ENCODE peak calls at places on chromosomes 16 and 17, in six cellular contexts. One of them, this sample, is unnamed.

GRCh38 chr17:4195306-4195705 is 52.3 kb downstream of the CYB5D2 start:
- DNase-seq in neural progenitor cell: no peak
- DNase-seq in endothelial cell of umbilical vein: no peak
- DNase-seq in mammary epithelial cell: no peak
- DNase-seq in mesendoderm: no peak
- DNase-seq in fibroblast of lung: peak; percentile 93
- DNase-seq in this sample: no peak

GRCh38 chr16:89045881-89046280 is 47.8 kb upstream of the ACSF3 start:
- DNase-seq in endothelial cell of umbilical vein: no peak
- DNase-seq in fibroblast of lung: no peak
- DNase-seq in mesendoderm: no peak
- DNase-seq in mammary epithelial cell: no peak
- DNase-seq in neural progenitor cell: no peak
- DNase-seq in this sample: no peak

GRCh38 chr16:23428351-23428750 is 24.6 kb downstream of the COG7 start:
- DNase-seq in endothelial cell of umbilical vein: no peak
- DNase-seq in neural progenitor cell: no peak
- DNase-seq in fibroblast of lung: no peak
- DNase-seq in mesendoderm: no peak
- DNase-seq in mammary epithelial cell: peak; percentile 15
- DNase-seq in this sample: no peak

GRCh38 chr16:67161595-67162058 is 1.9 kb downstream of the FBXL8 start:
- DNase-seq in fibroblast of lung: no peak
- DNase-seq in mammary epithelial cell: no peak
- DNase-seq in mesendoderm: peak; percentile 34
- DNase-seq in neural progenitor cell: no peak
- DNase-seq in endothelial cell of umbilical vein: no peak
- DNase-seq in this sample: no peak

GRCh38 chr16:27816561-27816960 is 247.0 kb downstream of the GSG1L start:
- DNase-seq in neural progenitor cell: no peak
- DNase-seq in fibroblast of lung: no peak
- DNase-seq in endothelial cell of umbilical vein: no peak
- DNase-seq in mesendoderm: no peak
- DNase-seq in mammary epithelial cell: no peak
- DNase-seq in this sample: no peak

GRCh38 chr17:83149761-83150251 is 70.4 kb downstream of the METRNL start:
- DNase-seq in mammary epithelial cell: no peak
- DNase-seq in neural progenitor cell: no peak
- DNase-seq in endothelial cell of umbilical vein: no peak
- DNase-seq in fibroblast of lung: peak; percentile 25
- DNase-seq in mesendoderm: no peak
- DNase-seq in this sample: peak; percentile 3

GRCh38 chr17:82942166-82943130 is 102.6 kb upstream of the ZNF750 start:
- DNase-seq in mammary epithelial cell: no peak
- DNase-seq in fibroblast of lung: no peak
- DNase-seq in mesendoderm: no peak
- DNase-seq in endothelial cell of umbilical vein: no peak
- DNase-seq in neural progenitor cell: no peak
- DNase-seq in this sample: no peak

GRCh38 chr16:979859-980594 is 1.5 kb upstream of the SOX8 start:
- DNase-seq in endothelial cell of umbilical vein: no peak
- DNase-seq in fibroblast of lung: no peak
- DNase-seq in neural progenitor cell: peak; percentile 52
- DNase-seq in mesendoderm: peak; percentile 42
- DNase-seq in mammary epithelial cell: no peak
- DNase-seq in this sample: no peak

GRCh38 chr17:42132941-42133340 is 10.3 kb downstream of the HSPB9 start:
- DNase-seq in mesendoderm: no peak
- DNase-seq in endothelial cell of umbilical vein: peak; percentile 48
- DNase-seq in fibroblast of lung: peak; percentile 90
- DNase-seq in mammary epithelial cell: peak; percentile 83
- DNase-seq in neural progenitor cell: no peak
- DNase-seq in this sample: no peak

GRCh38 chr16:4179763-4180260 is 62.1 kb downstream of the SRL start:
- DNase-seq in neural progenitor cell: no peak
- DNase-seq in mammary epithelial cell: no peak
- DNase-seq in endothelial cell of umbilical vein: no peak
- DNase-seq in fibroblast of lung: no peak
- DNase-seq in mesendoderm: no peak
- DNase-seq in this sample: no peak

GRCh38 chr16:4178468-4179010 is 62.3 kb upstream of the ADCY9 start:
- DNase-seq in neural progenitor cell: no peak
- DNase-seq in mesendoderm: no peak
- DNase-seq in endothelial cell of umbilical vein: no peak
- DNase-seq in mammary epithelial cell: no peak
- DNase-seq in fibroblast of lung: no peak
- DNase-seq in this sample: no peak

GRCh38 chr16:4176794-4177438 is 60.7 kb upstream of the ADCY9 start:
- DNase-seq in endothelial cell of umbilical vein: no peak
- DNase-seq in mesendoderm: peak; percentile 12
- DNase-seq in mammary epithelial cell: peak; percentile 66
- DNase-seq in neural progenitor cell: no peak
- DNase-seq in fibroblast of lung: peak; percentile 70
- DNase-seq in this sample: peak; percentile 75

GRCh38 chr16:4180511-4180910 is 61.4 kb downstream of the SRL start:
- DNase-seq in fibroblast of lung: no peak
- DNase-seq in neural progenitor cell: no peak
- DNase-seq in mesendoderm: no peak
- DNase-seq in mammary epithelial cell: no peak
- DNase-seq in endothelial cell of umbilical vein: no peak
- DNase-seq in this sample: no peak

DNA sequence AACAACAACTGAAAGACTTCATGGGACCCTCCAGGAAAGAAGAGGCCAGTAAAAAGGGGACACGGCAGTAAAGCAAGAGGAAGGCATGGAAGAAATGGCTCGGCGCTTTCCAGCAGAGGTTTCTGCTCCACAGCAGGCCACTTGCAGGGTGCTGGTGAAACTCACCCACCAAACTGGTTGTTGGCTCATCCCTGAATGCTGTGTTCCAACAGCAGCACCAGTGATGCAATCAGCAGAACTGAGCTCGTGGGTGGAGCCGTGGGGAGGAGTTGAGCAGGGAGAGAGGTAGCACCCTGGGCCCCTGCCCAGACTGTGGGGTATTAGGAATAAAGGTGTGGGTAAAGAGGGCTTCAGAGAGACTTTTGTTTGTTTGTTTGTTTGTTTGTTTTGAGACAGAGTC is 62.8 kb upstream of the ADCY9 start:
- DNase-seq in mammary epithelial cell: peak; percentile 82
- DNase-seq in mesendoderm: peak; percentile 11
- DNase-seq in fibroblast of lung: peak; percentile 26
- DNase-seq in neural progenitor cell: no peak
- DNase-seq in endothelial cell of umbilical vein: no peak
- DNase-seq in this sample: peak; percentile 62
- H3K4me2 ChIP-seq in mammary epithelial cell: no peak overlapping the region
- H3K4me2 ChIP-seq in mesendoderm: no peak overlapping the region
- H3K4me2 ChIP-seq in fibroblast of lung: no peak overlapping the region
- H3K4me2 ChIP-seq in neural progenitor cell: no peak overlapping the region
- H3K4me2 ChIP-seq in endothelial cell of umbilical vein: no peak overlapping the region
- H3K4me2 ChIP-seq in this sample: no peak overlapping the region

GRCh38 chr17:43456661-43457361 is 27.0 kb upstream of the DHX8 start:
- DNase-seq in neural progenitor cell: no peak
- DNase-seq in mesendoderm: no peak
- DNase-seq in mammary epithelial cell: peak; percentile 42
- DNase-seq in endothelial cell of umbilical vein: peak; percentile 42
- DNase-seq in fibroblast of lung: peak; percentile 46
- DNase-seq in this sample: no peak
- H3K4me2 ChIP-seq in neural progenitor cell: no peak overlapping the region
- H3K4me2 ChIP-seq in mesendoderm: no peak overlapping the region
- H3K4me2 ChIP-seq in mammary epithelial cell: peak overlapping the region; percentile 37
- H3K4me2 ChIP-seq in endothelial cell of umbilical vein: no peak overlapping the region
- H3K4me2 ChIP-seq in fibroblast of lung: peak overlapping the region; percentile 44
- H3K4me2 ChIP-seq in this sample: no peak overlapping the region

DNA sequence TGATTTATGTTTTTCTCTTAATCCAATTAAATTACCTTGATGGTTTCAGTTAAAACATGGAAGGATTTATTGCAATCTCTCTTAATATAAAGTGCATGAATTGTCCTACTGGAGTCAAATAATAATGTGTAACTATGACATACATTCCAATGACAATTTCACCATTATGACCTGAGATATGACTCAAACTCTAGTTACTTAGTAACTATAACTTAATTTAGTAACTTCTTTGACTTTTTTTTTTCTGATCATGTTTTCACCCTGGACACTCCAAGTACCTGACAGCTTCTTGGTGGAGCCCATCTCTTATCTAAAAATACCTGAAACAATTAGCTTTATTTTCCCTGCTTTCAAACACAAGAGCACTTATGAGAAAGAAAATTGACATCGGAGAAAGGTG is 123.7 kb downstream of the STX8 start:
- DNase-seq in neural progenitor cell: no peak
- DNase-seq in fibroblast of lung: no peak
- DNase-seq in mesendoderm: no peak
- DNase-seq in mammary epithelial cell: no peak
- DNase-seq in endothelial cell of umbilical vein: no peak
- DNase-seq in this sample: no peak
- H3K4me2 ChIP-seq in neural progenitor cell: no peak overlapping the region
- H3K4me2 ChIP-seq in fibroblast of lung: no peak overlapping the region
- H3K4me2 ChIP-seq in mesendoderm: no peak overlapping the region
- H3K4me2 ChIP-seq in mammary epithelial cell: no peak overlapping the region
- H3K4me2 ChIP-seq in endothelial cell of umbilical vein: no peak overlapping the region
- H3K4me2 ChIP-seq in this sample: no peak overlapping the region

DNA sequence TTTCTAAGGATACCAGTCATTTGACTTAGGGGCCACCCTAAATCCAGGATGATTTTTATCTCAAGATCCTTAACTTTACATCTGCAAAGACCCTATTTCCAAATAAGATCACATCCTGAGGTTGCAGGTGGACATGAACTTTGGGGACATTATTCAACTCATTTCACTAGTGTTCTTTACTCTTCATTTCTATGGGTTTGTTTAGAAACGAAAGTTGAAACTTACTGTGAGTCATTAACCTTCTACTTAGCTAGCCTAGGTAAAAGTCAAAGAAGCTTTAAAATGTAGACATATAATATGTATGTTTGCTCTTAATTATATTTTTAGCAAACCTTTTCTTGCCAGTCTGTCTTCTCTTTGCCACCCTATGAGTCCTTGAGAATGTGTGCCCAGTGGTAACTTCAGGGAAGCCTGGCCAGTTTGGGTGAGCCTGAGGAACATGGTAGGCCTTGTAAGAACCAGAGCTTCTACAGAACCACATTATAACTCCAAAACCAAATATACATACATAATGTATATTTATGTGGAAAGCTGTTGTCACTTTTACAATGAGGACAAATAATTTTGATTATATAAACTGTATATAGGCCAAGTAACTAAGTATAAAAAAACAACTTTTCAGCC is 38.4 kb downstream of the BPTF start:
- DNase-seq in endothelial cell of umbilical vein: no peak
- DNase-seq in mammary epithelial cell: no peak
- DNase-seq in mesendoderm: no peak
- DNase-seq in neural progenitor cell: no peak
- DNase-seq in fibroblast of lung: no peak
- DNase-seq in this sample: no peak
- H3K4me2 ChIP-seq in endothelial cell of umbilical vein: no peak overlapping the region
- H3K4me2 ChIP-seq in mammary epithelial cell: no peak overlapping the region
- H3K4me2 ChIP-seq in mesendoderm: no peak overlapping the region
- H3K4me2 ChIP-seq in neural progenitor cell: no peak overlapping the region
- H3K4me2 ChIP-seq in fibroblast of lung: no peak overlapping the region
- H3K4me2 ChIP-seq in this sample: no peak overlapping the region

GRCh38 chr17:74759941-74760340 is 11.5 kb downstream of the NHERF1 start:
- DNase-seq in endothelial cell of umbilical vein: no peak
- DNase-seq in mammary epithelial cell: peak; percentile 46
- DNase-seq in neural progenitor cell: peak; percentile 69
- DNase-seq in fibroblast of lung: no peak
- DNase-seq in mesendoderm: peak; percentile 69
- DNase-seq in this sample: peak; percentile 78
- H3K4me2 ChIP-seq in endothelial cell of umbilical vein: no peak overlapping the region
- H3K4me2 ChIP-seq in mammary epithelial cell: peak overlapping the region; percentile 68
- H3K4me2 ChIP-seq in neural progenitor cell: peak overlapping the region; percentile 72
- H3K4me2 ChIP-seq in fibroblast of lung: no peak overlapping the region
- H3K4me2 ChIP-seq in mesendoderm: no peak overlapping the region
- H3K4me2 ChIP-seq in this sample: peak overlapping the region; percentile 77

GRCh38 chr17:50828508-50829170 is 6.7 kb upstream of the WFIKKN2 start:
- DNase-seq in mesendoderm: no peak
- DNase-seq in mammary epithelial cell: no peak
- DNase-seq in neural progenitor cell: no peak
- DNase-seq in endothelial cell of umbilical vein: no peak
- DNase-seq in fibroblast of lung: no peak
- DNase-seq in this sample: no peak
- H3K4me2 ChIP-seq in mesendoderm: no peak overlapping the region
- H3K4me2 ChIP-seq in mammary epithelial cell: no peak overlapping the region
- H3K4me2 ChIP-seq in neural progenitor cell: no peak overlapping the region
- H3K4me2 ChIP-seq in endothelial cell of umbilical vein: no peak overlapping the region
- H3K4me2 ChIP-seq in fibroblast of lung: no peak overlapping the region
- H3K4me2 ChIP-seq in this sample: no peak overlapping the region

GRCh38 chr17:81044428-81044763 is 9.4 kb downstream of the BAIAP2 start:
- DNase-seq in endothelial cell of umbilical vein: no peak
- DNase-seq in fibroblast of lung: no peak
- DNase-seq in neural progenitor cell: no peak
- DNase-seq in mesendoderm: no peak
- DNase-seq in mammary epithelial cell: no peak
- DNase-seq in this sample: no peak
- H3K4me2 ChIP-seq in endothelial cell of umbilical vein: peak overlapping the region; percentile 6
- H3K4me2 ChIP-seq in fibroblast of lung: peak overlapping the region; percentile 64
- H3K4me2 ChIP-seq in neural progenitor cell: no peak overlapping the region
- H3K4me2 ChIP-seq in mesendoderm: no peak overlapping the region
- H3K4me2 ChIP-seq in mammary epithelial cell: peak overlapping the region; percentile 60
- H3K4me2 ChIP-seq in this sample: peak overlapping the region; percentile 64

DNA sequence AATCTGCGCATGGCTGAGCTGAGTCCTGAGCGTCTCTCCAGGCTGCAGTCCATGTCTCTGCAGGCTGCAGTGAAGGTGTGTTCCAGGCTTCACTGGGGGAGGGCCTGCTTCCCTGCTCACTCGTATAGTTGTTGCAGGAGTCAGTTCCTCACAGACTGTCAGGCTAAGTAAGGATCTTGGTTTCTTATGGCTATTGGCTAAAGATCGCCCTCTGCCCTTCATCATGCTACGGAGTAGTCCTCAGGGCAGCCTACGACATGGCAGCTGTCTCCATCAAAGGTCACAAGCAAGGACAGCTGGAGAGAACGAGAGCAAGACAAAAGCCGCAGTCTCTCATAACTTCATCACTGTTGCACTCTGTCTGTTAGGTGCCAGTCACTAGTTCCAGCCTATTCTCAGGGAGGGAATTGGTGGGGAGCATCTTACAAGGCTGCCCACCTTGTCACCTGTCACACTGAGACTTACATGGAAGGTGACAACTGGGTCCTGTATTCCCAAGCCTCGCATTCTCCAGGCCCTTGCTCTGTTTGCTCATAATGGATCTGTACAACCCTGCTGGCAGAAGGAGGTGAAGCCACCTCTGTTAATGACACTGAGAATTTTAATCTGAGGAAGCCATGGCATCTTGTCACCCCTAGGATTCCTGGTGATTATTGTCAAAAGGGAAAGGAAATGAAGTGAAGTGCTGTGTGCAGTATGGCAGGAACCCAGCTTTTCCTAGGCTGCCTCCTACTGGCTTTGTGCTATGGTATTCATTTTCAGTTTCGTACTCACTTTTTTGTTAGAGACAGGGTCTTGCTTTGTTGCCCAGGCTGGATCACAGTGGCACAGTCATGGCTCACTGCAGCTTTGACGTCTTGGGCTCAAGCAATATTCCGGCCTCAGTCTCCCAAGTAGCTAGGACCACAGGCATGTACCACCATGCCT is 43.4 kb downstream of the MFSD11 start:
- DNase-seq in endothelial cell of umbilical vein: no peak
- DNase-seq in fibroblast of lung: no peak
- DNase-seq in mesendoderm: peak; percentile 54
- DNase-seq in neural progenitor cell: no peak
- DNase-seq in mammary epithelial cell: no peak
- DNase-seq in this sample: no peak
- H3K4me2 ChIP-seq in endothelial cell of umbilical vein: no peak overlapping the region
- H3K4me2 ChIP-seq in fibroblast of lung: no peak overlapping the region
- H3K4me2 ChIP-seq in mesendoderm: no peak overlapping the region
- H3K4me2 ChIP-seq in neural progenitor cell: no peak overlapping the region
- H3K4me2 ChIP-seq in mammary epithelial cell: no peak overlapping the region
- H3K4me2 ChIP-seq in this sample: no peak overlapping the region

GRCh38 chr17:66943484-66943883 is 21.0 kb upstream of the CACNG4 start:
- DNase-seq in neural progenitor cell: no peak
- DNase-seq in endothelial cell of umbilical vein: no peak
- DNase-seq in mesendoderm: peak; percentile 57
- DNase-seq in mammary epithelial cell: no peak
- DNase-seq in fibroblast of lung: no peak
- DNase-seq in this sample: no peak
- H3K4me2 ChIP-seq in neural progenitor cell: no peak overlapping the region
- H3K4me2 ChIP-seq in endothelial cell of umbilical vein: no peak overlapping the region
- H3K4me2 ChIP-seq in mesendoderm: no peak overlapping the region
- H3K4me2 ChIP-seq in mammary epithelial cell: no peak overlapping the region
- H3K4me2 ChIP-seq in fibroblast of lung: no peak overlapping the region
- H3K4me2 ChIP-seq in this sample: no peak overlapping the region